ENCODE peak calls at places on chromosomes 11 and 22, in five cellular contexts. O is adrenal gland, J is ovary, G is thoracic aorta, Q is tibial nerve. U is an unnamed sample.

GRCh38 chr11:71342951-71343827 is 90.8 kb upstream of the SHANK2 start:
- DNase-seq in J (no peak), Q (no peak), O (peak; percentile 86), G (no peak), U (no peak)

GRCh38 chr11:55852141-55852540 is 13.6 kb downstream of the OR5D16 start:
- DNase-seq in Q (no peak), G (no peak), J (no peak), O (no peak), U (no peak)

GRCh38 chr11:9461068-9461759 is 402 bp downstream of the ZNF143 start:
- DNase-seq in Q (peak; percentile 73), G (peak; percentile 61), O (peak; percentile 88), J (peak; percentile 90), U (peak; percentile 86)

GRCh38 chr11:131027501-131027900 is 111.2 kb upstream of the SNX19 start:
- DNase-seq in G (no peak), O (no peak), Q (no peak), J (no peak), U (no peak)

GRCh38 chr11:46296520-46297448 is 19.3 kb downstream of the CREB3L1 start:
- DNase-seq in J (peak; percentile 85), G (no peak), O (no peak), Q (no peak), U (no peak)

GRCh38 chr11:88326112-88326511 is 11.4 kb downstream of the CTSC start:
- DNase-seq in O (no peak), Q (no peak), G (no peak), J (no peak), U (no peak)

GRCh38 chr11:35549787-35550186 is 24.4 kb upstream of the PAMR1 start:
- DNase-seq in G (no peak), Q (no peak), J (no peak), O (no peak), U (no peak)

GRCh38 chr22:44497218-44497903 is 672 bp downstream of the RTL6 start:
- DNase-seq in O (peak; percentile 69), J (peak; percentile 52), G (no peak), Q (no peak), U (no peak)

GRCh38 chr11:96028746-96029145 is 104.8 kb upstream of the MTMR2 start:
- DNase-seq in G (no peak), Q (no peak), O (no peak), J (no peak), U (no peak)

GRCh38 chr11:126514061-126514713 is 158.7 kb downstream of the ST3GAL4 start:
- DNase-seq in Q (no peak), J (no peak), G (no peak), O (no peak), U (no peak)

GRCh38 chr11:110323786-110324185 is 27.4 kb upstream of the RDX start:
- DNase-seq in J (no peak), G (no peak), O (no peak), Q (no peak), U (no peak)

GRCh38 chr11:134443246-134443645 is 31.2 kb upstream of the B3GAT1 start:
- DNase-seq in G (no peak), Q (no peak), O (no peak), J (no peak), U (no peak)

GRCh38 chr22:43183496-43184263 is 3.3 kb downstream of the TTLL12 start:
- DNase-seq in O (no peak), G (no peak), J (no peak), Q (no peak), U (no peak)

GRCh38 chr22:49208768-49209252 is 618.9 kb downstream of the BRD1 start:
- DNase-seq in G (no peak), O (peak; percentile 10), Q (no peak), J (no peak), U (peak; percentile 13)

GRCh38 chr11:120037111-120037510 is 100.8 kb downstream of the TRIM29 start:
- DNase-seq in O (no peak), Q (no peak), J (no peak), G (no peak), U (no peak)

GRCh38 chr11:119782021-119782420 is 53.0 kb upstream of the NECTIN1 start:
- DNase-seq in G (no peak), Q (no peak), O (no peak), J (no peak), U (no peak)

GRCh38 chr22:42347281-42347824 is 76.9 kb upstream of the TCF20 start:
- DNase-seq in Q (no peak), G (no peak), O (no peak), J (no peak), U (no peak)

GRCh38 chr11:19938051-19938856 is 222.0 kb downstream of the DBX1 start:
- DNase-seq in G (no peak), Q (no peak), J (peak; percentile 44), O (peak; percentile 48), U (no peak)

GRCh38 chr11:2798951-2799761 is 86.4 kb downstream of the CDKN1C start:
- DNase-seq in O (peak; percentile 21), Q (peak; percentile 7), G (no peak), J (peak; percentile 13), U (no peak)

GRCh38 chr22:43182118-43182517 is 4.8 kb downstream of the TTLL12 start:
- DNase-seq in O (no peak), J (no peak), G (no peak), Q (no peak), U (no peak)

GRCh38 chr11:68044145-68044813 is 5.5 kb downstream of the TCIRG1 start:
- DNase-seq in G (no peak), O (peak; percentile 34), J (peak; percentile 24), Q (no peak), U (no peak)

GRCh38 chr22:29912605-29913398 is 29.8 kb downstream of the MTMR3 start:
- DNase-seq in O (no peak), J (no peak), Q (no peak), G (no peak), U (no peak)

GRCh38 chr22:29912141-29912540 is 29.2 kb downstream of the MTMR3 start:
- DNase-seq in J (no peak), O (no peak), Q (no peak), G (no peak), U (no peak)

GRCh38 chr22:29904020-29904419 is 21.0 kb downstream of the MTMR3 start:
- DNase-seq in O (no peak), G (no peak), J (no peak), Q (no peak), U (no peak)

GRCh38 chr22:29903371-29903770 is 20.4 kb downstream of the MTMR3 start:
- DNase-seq in J (no peak), Q (no peak), G (no peak), O (no peak), U (no peak)

GRCh38 chr22:29907753-29908515 is 25.0 kb downstream of the MTMR3 start:
- DNase-seq in G (peak; percentile 36), J (peak; percentile 62), O (peak; percentile 85), Q (peak; percentile 46), U (peak; percentile 64)
- H3K4me1 ChIP-seq in G (peaks cover 13% of the 10 kb centered on the region), J (peaks cover 19% of the 10 kb centered on the region), O (peaks cover 46% of the 10 kb centered on the region), Q (peaks cover 16% of the 10 kb centered on the region), U (no peaks in the 10 kb centered on the region)

GRCh38 chr11:61151545-61152252 is 9.5 kb downstream of the VPS37C start:
- DNase-seq in G (no peak), Q (no peak), J (no peak), O (no peak), U (no peak)

GRCh38 chr11:61147271-61147670 is 14.0 kb downstream of the VPS37C start:
- DNase-seq in J (no peak), G (no peak), Q (no peak), O (no peak), U (no peak)

GRCh38 chr11:61148016-61148640 is 13.1 kb downstream of the VPS37C start:
- DNase-seq in G (no peak), O (no peak), J (no peak), Q (no peak), U (no peak)

GRCh38 chr11:61150656-61151544 is 10.3 kb downstream of the VPS37C start:
- DNase-seq in O (no peak), J (no peak), Q (no peak), G (no peak), U (peak; percentile 43)

DNA sequence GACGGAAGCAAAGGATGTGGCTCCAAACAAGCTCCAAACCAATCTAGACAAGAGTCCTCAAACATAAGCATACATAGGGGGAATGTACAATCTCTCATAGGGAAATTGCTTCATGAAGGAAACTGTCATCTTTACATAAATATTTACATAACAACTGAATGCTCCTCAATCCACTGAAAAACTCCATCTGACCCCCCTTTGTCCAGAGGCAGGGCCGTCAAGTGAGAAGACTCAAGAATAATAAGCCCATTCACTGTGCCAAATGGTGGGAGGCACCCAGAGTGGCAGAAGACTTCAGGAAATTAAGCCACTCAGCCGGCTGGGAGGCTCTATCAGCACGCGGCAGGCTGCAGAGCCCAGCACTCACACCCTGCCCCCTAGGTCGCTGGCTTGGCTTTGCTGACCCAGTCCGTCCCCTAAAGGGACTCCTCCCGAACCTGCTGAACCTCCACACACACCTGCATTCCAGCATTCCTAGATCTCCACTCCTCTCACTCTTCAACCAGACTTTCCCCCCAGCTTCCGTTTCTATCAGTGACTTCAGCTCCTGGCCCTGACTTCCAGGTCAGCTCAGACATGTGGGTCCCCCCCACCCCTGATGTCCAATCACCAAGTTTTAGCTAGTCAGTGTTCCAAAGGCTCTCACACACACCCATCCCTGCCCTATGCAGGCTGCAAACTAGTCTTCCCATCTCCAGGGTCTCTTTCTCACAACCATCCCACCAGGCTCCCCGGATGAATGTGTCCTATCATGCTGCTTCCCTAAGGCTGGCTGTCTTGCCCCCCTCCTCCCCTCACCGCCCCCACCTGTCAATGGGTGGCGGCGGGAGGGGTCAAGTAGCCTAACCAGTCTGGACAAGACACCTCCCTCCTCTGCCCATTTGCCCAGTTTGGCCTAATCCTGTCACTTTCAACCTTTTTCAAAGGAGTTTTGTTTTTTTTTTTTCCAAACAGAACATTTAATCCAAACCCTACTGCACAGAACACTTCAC is 11.3 kb downstream of the VPS37C start:
- DNase-seq in G (no peak), Q (no peak), J (no peak), O (no peak), U (no peak)
- H3K27ac ChIP-seq in G (peak overlapping the region; percentile 82), Q (peak overlapping the region; percentile 58), J (no peak overlapping the region), O (no peak overlapping the region), U (peak overlapping the region; percentile 84)

GRCh38 chr11:69443968-69444364 is 37.5 kb upstream of the LINC01488 start:
- DNase-seq in J (no peak), Q (no peak), G (no peak), O (no peak), U (no peak)
- H3K4me3 ChIP-seq in J (peak overlapping the region; percentile 38), Q (peak overlapping the region; percentile 32), G (peak overlapping the region; percentile 74), O (no peak overlapping the region), U (peak overlapping the region; percentile 44)

GRCh38 chr11:122085264-122085663 is 30.8 kb downstream of the BLID start:
- DNase-seq in O (no peak), Q (no peak), G (no peak), J (no peak), U (no peak)

GRCh38 chr11:122091850-122092249 is 24.2 kb downstream of the BLID start:
- DNase-seq in J (no peak), G (no peak), Q (no peak), O (no peak), U (no peak)

GRCh38 chr11:122085712-122086111 is 30.3 kb downstream of the BLID start:
- DNase-seq in J (no peak), Q (no peak), O (no peak), G (no peak), U (no peak)

GRCh38 chr11:122093731-122094130 is 22.3 kb downstream of the BLID start:
- DNase-seq in G (no peak), J (no peak), Q (no peak), O (no peak), U (no peak)

GRCh38 chr11:122089111-122089510 is 26.9 kb downstream of the BLID start:
- DNase-seq in Q (no peak), J (no peak), G (no peak), O (no peak), U (no peak)
- H3K4me1 ChIP-seq in Q (no peaks in the 10 kb centered on the region), J (peaks cover 3% of the 10 kb centered on the region), G (peaks cover 35% of the 10 kb centered on the region), O (no peaks in the 10 kb centered on the region), U (peaks cover 20% of the 10 kb centered on the region)